ENCODE peak calls at places on chromosome 13, in five cellular contexts. One of them, this sample, is unnamed.

GRCh38 chr13:110140099-110140498 is 166.9 kb downstream of the COL4A1 start:
- DNase-seq in CMK: no peak
- DNase-seq in frontal cortex: no peak
- DNase-seq in cardiac muscle cell: no peak
- DNase-seq in stimulated activated CD4-positive, alpha-beta T cell treated with anti-CD3 and anti-CD28 coated beads, Interleukin-1b, Interleukin-23, amount 100 ng/mL, for 24 hours: no peak
- DNase-seq in this sample: no peak

GRCh38 chr13:111258637-111259036 is 61.8 kb upstream of the TEX29 start:
- DNase-seq in CMK: no peak
- DNase-seq in frontal cortex: no peak
- DNase-seq in cardiac muscle cell: no peak
- DNase-seq in stimulated activated CD4-positive, alpha-beta T cell treated with anti-CD3 and anti-CD28 coated beads, Interleukin-1b, Interleukin-23, amount 100 ng/mL, for 24 hours: no peak
- DNase-seq in this sample: no peak

GRCh38 chr13:113816925-113817859 is 46.7 kb downstream of the GAS6 start:
- DNase-seq in CMK: no peak
- DNase-seq in frontal cortex: peak; percentile 84
- DNase-seq in cardiac muscle cell: peak; percentile 90
- DNase-seq in stimulated activated CD4-positive, alpha-beta T cell treated with anti-CD3 and anti-CD28 coated beads, Interleukin-1b, Interleukin-23, amount 100 ng/mL, for 24 hours: peak; percentile 80
- DNase-seq in this sample: peak; percentile 91

GRCh38 chr13:91181892-91182291 is 165.6 kb upstream of the MIR17HG start:
- DNase-seq in CMK: no peak
- DNase-seq in frontal cortex: no peak
- DNase-seq in cardiac muscle cell: no peak
- DNase-seq in stimulated activated CD4-positive, alpha-beta T cell treated with anti-CD3 and anti-CD28 coated beads, Interleukin-1b, Interleukin-23, amount 100 ng/mL, for 24 hours: no peak
- DNase-seq in this sample: no peak

GRCh38 chr13:106619688-106620555 is 52.0 kb upstream of the ARGLU1 start:
- DNase-seq in CMK: peak; percentile 11
- DNase-seq in frontal cortex: peak; percentile 60
- DNase-seq in cardiac muscle cell: peak; percentile 77
- DNase-seq in stimulated activated CD4-positive, alpha-beta T cell treated with anti-CD3 and anti-CD28 coated beads, Interleukin-1b, Interleukin-23, amount 100 ng/mL, for 24 hours: no peak
- DNase-seq in this sample: peak; percentile 51

GRCh38 chr13:97125810-97126738 is 96.1 kb upstream of the MBNL2 start:
- DNase-seq in CMK: no peak
- DNase-seq in frontal cortex: no peak
- DNase-seq in cardiac muscle cell: no peak
- DNase-seq in stimulated activated CD4-positive, alpha-beta T cell treated with anti-CD3 and anti-CD28 coated beads, Interleukin-1b, Interleukin-23, amount 100 ng/mL, for 24 hours: no peak
- DNase-seq in this sample: no peak

GRCh38 chr13:94303644-94304174 is 175.8 kb downstream of the DCT start:
- DNase-seq in CMK: no peak
- DNase-seq in frontal cortex: no peak
- DNase-seq in cardiac muscle cell: peak; percentile 10
- DNase-seq in stimulated activated CD4-positive, alpha-beta T cell treated with anti-CD3 and anti-CD28 coated beads, Interleukin-1b, Interleukin-23, amount 100 ng/mL, for 24 hours: no peak
- DNase-seq in this sample: no peak

GRCh38 chr13:86974995-86975328 is 696.2 kb upstream of the SLITRK5 start:
- DNase-seq in CMK: no peak
- DNase-seq in frontal cortex: no peak
- DNase-seq in cardiac muscle cell: peak; percentile 2
- DNase-seq in stimulated activated CD4-positive, alpha-beta T cell treated with anti-CD3 and anti-CD28 coated beads, Interleukin-1b, Interleukin-23, amount 100 ng/mL, for 24 hours: no peak
- DNase-seq in this sample: no peak

GRCh38 chr13:79311456-79311855 is 94.6 kb downstream of the RBM26 start:
- DNase-seq in CMK: no peak
- DNase-seq in frontal cortex: no peak
- DNase-seq in cardiac muscle cell: no peak
- DNase-seq in stimulated activated CD4-positive, alpha-beta T cell treated with anti-CD3 and anti-CD28 coated beads, Interleukin-1b, Interleukin-23, amount 100 ng/mL, for 24 hours: no peak
- DNase-seq in this sample: no peak

GRCh38 chr13:46489586-46490023 is 63.4 kb upstream of the LRCH1 start:
- DNase-seq in CMK: no peak
- DNase-seq in frontal cortex: no peak
- DNase-seq in cardiac muscle cell: no peak
- DNase-seq in stimulated activated CD4-positive, alpha-beta T cell treated with anti-CD3 and anti-CD28 coated beads, Interleukin-1b, Interleukin-23, amount 100 ng/mL, for 24 hours: no peak
- DNase-seq in this sample: no peak

GRCh38 chr13:25478186-25478585 is 106.4 kb downstream of the ATP8A2 start:
- DNase-seq in CMK: no peak
- DNase-seq in frontal cortex: no peak
- DNase-seq in cardiac muscle cell: no peak
- DNase-seq in stimulated activated CD4-positive, alpha-beta T cell treated with anti-CD3 and anti-CD28 coated beads, Interleukin-1b, Interleukin-23, amount 100 ng/mL, for 24 hours: no peak
- DNase-seq in this sample: no peak

GRCh38 chr13:76632388-76633044 is 253.7 kb downstream of the KCTD12 start:
- DNase-seq in CMK: no peak
- DNase-seq in frontal cortex: no peak
- DNase-seq in cardiac muscle cell: peak; percentile 81
- DNase-seq in stimulated activated CD4-positive, alpha-beta T cell treated with anti-CD3 and anti-CD28 coated beads, Interleukin-1b, Interleukin-23, amount 100 ng/mL, for 24 hours: no peak
- DNase-seq in this sample: peak; percentile 27

GRCh38 chr13:99663185-99663825 is 162.0 kb downstream of the TM9SF2 start:
- DNase-seq in CMK: no peak
- DNase-seq in frontal cortex: no peak
- DNase-seq in cardiac muscle cell: no peak
- DNase-seq in stimulated activated CD4-positive, alpha-beta T cell treated with anti-CD3 and anti-CD28 coated beads, Interleukin-1b, Interleukin-23, amount 100 ng/mL, for 24 hours: no peak
- DNase-seq in this sample: no peak

GRCh38 chr13:78595819-78596700 is 7.3 kb downstream of the POU4F1 start:
- DNase-seq in CMK: no peak
- DNase-seq in frontal cortex: no peak
- DNase-seq in cardiac muscle cell: peak; percentile 62
- DNase-seq in stimulated activated CD4-positive, alpha-beta T cell treated with anti-CD3 and anti-CD28 coated beads, Interleukin-1b, Interleukin-23, amount 100 ng/mL, for 24 hours: no peak
- DNase-seq in this sample: peak; percentile 78

GRCh38 chr13:36192166-36192565 is 22.2 kb downstream of the SOHLH2 start:
- DNase-seq in CMK: no peak
- DNase-seq in frontal cortex: no peak
- DNase-seq in cardiac muscle cell: no peak
- DNase-seq in stimulated activated CD4-positive, alpha-beta T cell treated with anti-CD3 and anti-CD28 coated beads, Interleukin-1b, Interleukin-23, amount 100 ng/mL, for 24 hours: no peak
- DNase-seq in this sample: no peak

This sample was measured in H9.